ENCODE peak calls at places on chromosomes 12 and 14, in six cellular contexts. One of them, this sample, is unnamed.
A peak's percentile ranks its signal among the peaks of the same experiment; 100 is the strongest.

GRCh38 chr14:94906577-94906976 is 136.7 kb upstream of the GSC start:
- DNase-seq in stimulated activated CD4-positive, alpha-beta T cell treated with anti-CD3 and anti-CD28 coated beads, Interleukin-4, amount 100 ng/mL, for 48 hours: no peak
- DNase-seq in effector CD4-positive, alpha-beta T cell: no peak
- DNase-seq in H54: no peak
- DNase-seq in IMR-90: no peak
- DNase-seq in activated CD8-positive, alpha-beta T cell treated with anti-CD3 and anti-CD28 coated beads for 36 hours: no peak
- DNase-seq in this sample: no peak

GRCh38 chr12:9697619-9698018 is 28.1 kb downstream of the CLEC2D start:
- DNase-seq in activated CD8-positive, alpha-beta T cell treated with anti-CD3 and anti-CD28 coated beads for 36 hours: no peak
- DNase-seq in stimulated activated CD4-positive, alpha-beta T cell treated with anti-CD3 and anti-CD28 coated beads, Interleukin-4, amount 100 ng/mL, for 48 hours: no peak
- DNase-seq in IMR-90: no peak
- DNase-seq in H54: no peak
- DNase-seq in effector CD4-positive, alpha-beta T cell: no peak
- DNase-seq in this sample: no peak

GRCh38 chr12:25194211-25194610 is 749 bp downstream of the DNAI7 start:
- DNase-seq in IMR-90: no peak
- DNase-seq in activated CD8-positive, alpha-beta T cell treated with anti-CD3 and anti-CD28 coated beads for 36 hours: no peak
- DNase-seq in effector CD4-positive, alpha-beta T cell: no peak
- DNase-seq in H54: no peak
- DNase-seq in stimulated activated CD4-positive, alpha-beta T cell treated with anti-CD3 and anti-CD28 coated beads, Interleukin-4, amount 100 ng/mL, for 48 hours: no peak
- DNase-seq in this sample: no peak

GRCh38 chr12:56324196-56324595 is 8.4 kb upstream of the CNPY2 start:
- DNase-seq in stimulated activated CD4-positive, alpha-beta T cell treated with anti-CD3 and anti-CD28 coated beads, Interleukin-4, amount 100 ng/mL, for 48 hours: no peak
- DNase-seq in effector CD4-positive, alpha-beta T cell: no peak
- DNase-seq in IMR-90: no peak
- DNase-seq in H54: no peak
- DNase-seq in activated CD8-positive, alpha-beta T cell treated with anti-CD3 and anti-CD28 coated beads for 36 hours: no peak
- DNase-seq in this sample: no peak

GRCh38 chr14:32077081-32078029 is at the start of gene ARHGAP5:
- DNase-seq in H54: peak; percentile 9
- DNase-seq in effector CD4-positive, alpha-beta T cell: peak; percentile 55
- DNase-seq in stimulated activated CD4-positive, alpha-beta T cell treated with anti-CD3 and anti-CD28 coated beads, Interleukin-4, amount 100 ng/mL, for 48 hours: peak; percentile 23
- DNase-seq in activated CD8-positive, alpha-beta T cell treated with anti-CD3 and anti-CD28 coated beads for 36 hours: peak; percentile 64
- DNase-seq in IMR-90: peak; percentile 14
- DNase-seq in this sample: no peak

GRCh38 chr14:66468778-66469367 is 17.3 kb upstream of the CCDC196 start:
- DNase-seq in stimulated activated CD4-positive, alpha-beta T cell treated with anti-CD3 and anti-CD28 coated beads, Interleukin-4, amount 100 ng/mL, for 48 hours: no peak
- DNase-seq in IMR-90: no peak
- DNase-seq in activated CD8-positive, alpha-beta T cell treated with anti-CD3 and anti-CD28 coated beads for 36 hours: no peak
- DNase-seq in H54: no peak
- DNase-seq in effector CD4-positive, alpha-beta T cell: no peak
- DNase-seq in this sample: no peak

GRCh38 chr14:89269404-89269803 is 147.6 kb downstream of the FOXN3 start:
- DNase-seq in H54: no peak
- DNase-seq in stimulated activated CD4-positive, alpha-beta T cell treated with anti-CD3 and anti-CD28 coated beads, Interleukin-4, amount 100 ng/mL, for 48 hours: no peak
- DNase-seq in effector CD4-positive, alpha-beta T cell: no peak
- DNase-seq in activated CD8-positive, alpha-beta T cell treated with anti-CD3 and anti-CD28 coated beads for 36 hours: no peak
- DNase-seq in IMR-90: no peak
- DNase-seq in this sample: no peak

GRCh38 chr12:108589028-108589839 is 8.7 kb downstream of the TMEM119 start:
- DNase-seq in activated CD8-positive, alpha-beta T cell treated with anti-CD3 and anti-CD28 coated beads for 36 hours: no peak
- DNase-seq in stimulated activated CD4-positive, alpha-beta T cell treated with anti-CD3 and anti-CD28 coated beads, Interleukin-4, amount 100 ng/mL, for 48 hours: no peak
- DNase-seq in H54: no peak
- DNase-seq in IMR-90: no peak
- DNase-seq in effector CD4-positive, alpha-beta T cell: no peak
- DNase-seq in this sample: no peak

GRCh38 chr12:110498984-110499706 is 2.8 kb downstream of the VPS29 start:
- DNase-seq in stimulated activated CD4-positive, alpha-beta T cell treated with anti-CD3 and anti-CD28 coated beads, Interleukin-4, amount 100 ng/mL, for 48 hours: no peak
- DNase-seq in activated CD8-positive, alpha-beta T cell treated with anti-CD3 and anti-CD28 coated beads for 36 hours: no peak
- DNase-seq in IMR-90: peak; percentile 13
- DNase-seq in H54: no peak
- DNase-seq in effector CD4-positive, alpha-beta T cell: no peak
- DNase-seq in this sample: no peak

GRCh38 chr14:91067186-91067585 is 6.7 kb upstream of the RPS6KA5 start:
- DNase-seq in IMR-90: no peak
- DNase-seq in stimulated activated CD4-positive, alpha-beta T cell treated with anti-CD3 and anti-CD28 coated beads, Interleukin-4, amount 100 ng/mL, for 48 hours: no peak
- DNase-seq in effector CD4-positive, alpha-beta T cell: peak; percentile 11
- DNase-seq in activated CD8-positive, alpha-beta T cell treated with anti-CD3 and anti-CD28 coated beads for 36 hours: peak; percentile 81
- DNase-seq in H54: no peak
- DNase-seq in this sample: no peak

GRCh38 chr12:604956-605355 is 58.3 kb downstream of the NINJ2 start:
- DNase-seq in IMR-90: no peak
- DNase-seq in effector CD4-positive, alpha-beta T cell: no peak
- DNase-seq in activated CD8-positive, alpha-beta T cell treated with anti-CD3 and anti-CD28 coated beads for 36 hours: no peak
- DNase-seq in H54: no peak
- DNase-seq in stimulated activated CD4-positive, alpha-beta T cell treated with anti-CD3 and anti-CD28 coated beads, Interleukin-4, amount 100 ng/mL, for 48 hours: no peak
- DNase-seq in this sample: no peak

GRCh38 chr12:19496249-19497208 is 57.2 kb downstream of the AEBP2 start:
- DNase-seq in activated CD8-positive, alpha-beta T cell treated with anti-CD3 and anti-CD28 coated beads for 36 hours: no peak
- DNase-seq in effector CD4-positive, alpha-beta T cell: no peak
- DNase-seq in IMR-90: no peak
- DNase-seq in H54: no peak
- DNase-seq in stimulated activated CD4-positive, alpha-beta T cell treated with anti-CD3 and anti-CD28 coated beads, Interleukin-4, amount 100 ng/mL, for 48 hours: no peak
- DNase-seq in this sample: no peak

GRCh38 chr12:123843912-123844748 is 82.0 kb downstream of the DNAH10 start:
- DNase-seq in H54: no peak
- DNase-seq in stimulated activated CD4-positive, alpha-beta T cell treated with anti-CD3 and anti-CD28 coated beads, Interleukin-4, amount 100 ng/mL, for 48 hours: no peak
- DNase-seq in IMR-90: no peak
- DNase-seq in activated CD8-positive, alpha-beta T cell treated with anti-CD3 and anti-CD28 coated beads for 36 hours: no peak
- DNase-seq in effector CD4-positive, alpha-beta T cell: no peak
- DNase-seq in this sample: no peak

This sample was measured in cerebellar nuclear complex.